ENCODE peak calls at places on chromosomes 16 and 17, in five cellular contexts. M is HFFc6, B is foreskin fibroblast, D is M059J, A is Ammon's horn. H is an unnamed sample.
A peak's percentile ranks its signal among the peaks of the same experiment; 100 is the strongest.

GRCh38 chr17:79892457-79893236 is 53.4 kb upstream of the CBX4 start:
- DNase-seq in D (no peak), M (no peak), A (no peak), B (no peak), H (no peak)

GRCh38 chr16:74625500-74626350 is 18.8 kb upstream of the GLG1 start:
- DNase-seq in A (no peak), M (no peak), D (no peak), B (no peak), H (no peak)

GRCh38 chr17:41082565-41083136 is 1.3 kb upstream of the KRTAP4-7 start:
- DNase-seq in B (peak; percentile 40), D (peak; percentile 40), M (peak; percentile 84), A (no peak), H (no peak)

GRCh38 chr17:12734852-12735430 is 54.4 kb upstream of the ARHGAP44 start:
- DNase-seq in D (no peak), M (no peak), A (no peak), B (no peak), H (no peak)

GRCh38 chr16:56357291-56357764 is 68.0 kb downstream of the AMFR start:
- DNase-seq in D (peak; percentile 70), M (peak; percentile 53), A (no peak), B (peak; percentile 52), H (no peak)

GRCh38 chr17:76104896-76105231 is 1.3 kb upstream of the EXOC7 start:
- DNase-seq in B (no peak), A (no peak), D (no peak), M (no peak), H (no peak)

GRCh38 chr17:15414502-15415348 is 52.7 kb downstream of the CDRT4 start:
- DNase-seq in M (no peak), D (no peak), B (peak; percentile 46), A (peak; percentile 59), H (peak; percentile 90)

GRCh38 chr17:77875881-77876509 is 82.5 kb upstream of the TNRC6C start:
- DNase-seq in D (peak; percentile 51), A (no peak), B (no peak), M (peak; percentile 9), H (no peak)

GRCh38 chr16:79047337-79047736 is 553.2 kb downstream of the MAF start:
- DNase-seq in A (no peak), D (no peak), M (no peak), B (no peak), H (no peak)

GRCh38 chr16:76800196-76800595 is 390.8 kb upstream of the MON1B start:
- DNase-seq in A (no peak), D (peak; percentile 2), M (no peak), B (no peak), H (no peak)

GRCh38 chr17:56834380-56835258 is 668 bp downstream of the DGKE start:
- DNase-seq in B (peak; percentile 59), M (peak; percentile 22), D (no peak), A (peak; percentile 62), H (peak; percentile 59)